ENCODE peak calls at places on chromosomes 1 and 21, in eight cellular contexts. L is ovary; N is heart right ventricle; T is H1; G is caudate nucleus; W is stomach; C is CD8-positive, alpha-beta T cell; Y is coronary artery. X is an unnamed sample.

GRCh38 chr1:86429122-86429725 is 5.3 kb downstream of the CLCA2 start:
- DNase-seq in L (no peak), N (no peak), T (no peak), G (no peak), W (no peak), C (no peak), Y (no peak), X (no peak)

GRCh38 chr1:65067491-65068201 is 80.4 kb upstream of the AK4 start:
- DNase-seq in L (peak; percentile 83), N (peak; percentile 86), T (no peak), G (peak; percentile 62), W (peak; percentile 66), C (peak; percentile 57), Y (peak; percentile 84), X (peak; percentile 66)

GRCh38 chr1:6260961-6261614 is at the start of gene GPR153:
- DNase-seq in L (peak; percentile 67), N (no peak), T (no peak), G (no peak), W (peak; percentile 27), C (peak; percentile 30), Y (no peak), X (no peak)

GRCh38 chr1:177306019-177306415 is 135.3 kb downstream of the BRINP2 start:
- DNase-seq in L (no peak), N (no peak), T (no peak), G (no peak), W (no peak), C (no peak), Y (no peak), X (no peak)

GRCh38 chr1:13697738-13698137 is 2.2 kb upstream of the PRDM2 start:
- DNase-seq in L (no peak), N (no peak), T (no peak), G (no peak), W (no peak), C (no peak), Y (no peak), X (no peak)

GRCh38 chr21:39519835-39520234 is 68.1 kb downstream of the SH3BGR start:
- DNase-seq in L (no peak), N (no peak), T (no peak), G (no peak), W (no peak), C (no peak), Y (no peak), X (no peak)

GRCh38 chr21:29351691-29352090 is 53.0 kb downstream of the BACH1 start:
- DNase-seq in L (no peak), N (no peak), T (no peak), G (no peak), W (no peak), C (no peak), Y (no peak), X (no peak)

GRCh38 chr1:205446828-205447227 is 9.0 kb downstream of the BLACAT1 start:
- DNase-seq in L (no peak), N (peak; percentile 54), T (no peak), G (no peak), W (no peak), C (no peak), Y (no peak), X (no peak)

GRCh38 chr1:36446261-36446660 is 4.0 kb downstream of the OSCP1 start:
- DNase-seq in L (no peak), N (no peak), T (no peak), G (no peak), W (no peak), C (no peak), Y (no peak), X (no peak)

GRCh38 chr1:88701275-88701674 is 17.2 kb downstream of the PKN2 start:
- DNase-seq in L (no peak), N (no peak), T (no peak), G (no peak), W (no peak), C (no peak), Y (no peak), X (no peak)

GRCh38 chr1:228315945-228316588 is 90.6 kb downstream of the TRIM11 start:
- DNase-seq in L (peak; percentile 35), N (no peak), T (no peak), G (no peak), W (peak; percentile 24), C (no peak), Y (peak; percentile 63), X (no peak)

GRCh38 chr1:201530741-201531521 is 8.0 kb upstream of the NAV1 start:
- DNase-seq in L (peak; percentile 88), N (peak; percentile 90), T (no peak), G (peak; percentile 52), W (peak; percentile 67), C (no peak), Y (peak; percentile 88), X (peak; percentile 58)

GRCh38 chr21:16708431-16708830 is 804.4 kb upstream of the CXADR start:
- DNase-seq in L (no peak), N (no peak), T (no peak), G (no peak), W (no peak), C (no peak), Y (no peak), X (no peak)

GRCh38 chr1:4447778-4448360 is 206.5 kb upstream of the AJAP1 start:
- DNase-seq in L (no peak), N (no peak), T (no peak), G (no peak), W (no peak), C (no peak), Y (no peak), X (no peak)

GRCh38 chr1:28577738-28578536 is 14.1 kb upstream of the RAB42 start:
- DNase-seq in L (no peak), N (no peak), T (no peak), G (no peak), W (no peak), C (no peak), Y (no peak), X (no peak)

GRCh38 chr1:36349241-36349671 is 25.8 kb upstream of the EVA1B start:
- DNase-seq in L (no peak), N (no peak), T (no peak), G (no peak), W (no peak), C (no peak), Y (no peak), X (no peak)

GRCh38 chr1:156744344-156744743 is 3.5 kb upstream of the MRPL24 start:
- DNase-seq in L (no peak), N (no peak), T (no peak), G (no peak), W (no peak), C (no peak), Y (no peak), X (no peak)

GRCh38 chr1:9593492-9594465 is 5.1 kb downstream of the TMEM201 start:
- DNase-seq in L (no peak), N (peak; percentile 91), T (peak; percentile 23), G (no peak), W (peak; percentile 49), C (peak; percentile 32), Y (no peak), X (peak; percentile 23)

GRCh38 chr1:11967028-11967547 is 13.2 kb upstream of the MFN2 start:
- DNase-seq in L (peak; percentile 60), N (no peak), T (peak; percentile 76), G (no peak), W (peak; percentile 44), C (no peak), Y (no peak), X (peak; percentile 5)

GRCh38 chr1:181148636-181149035 is 60.1 kb downstream of the IER5 start:
- DNase-seq in L (no peak), N (no peak), T (no peak), G (no peak), W (no peak), C (no peak), Y (no peak), X (no peak)

GRCh38 chr1:236282159-236282716 is 480 bp upstream of the ERO1B start:
- DNase-seq in L (no peak), N (no peak), T (no peak), G (no peak), W (no peak), C (no peak), Y (no peak), X (no peak)

GRCh38 chr1:209207701-209208286 is 375.7 kb upstream of the CAMK1G start:
- DNase-seq in L (peak; percentile 67), N (peak; percentile 57), T (peak; percentile 62), G (peak; percentile 32), W (peak; percentile 58), C (no peak), Y (no peak), X (peak; percentile 72)
- H3K27ac ChIP-seq in L (no peak overlapping the region), N (no peak overlapping the region), T (no peak overlapping the region), G (peak overlapping the region; percentile 27), W (no peak overlapping the region), C (no peak overlapping the region), Y (no peak overlapping the region), X (no peak overlapping the region)

DNA sequence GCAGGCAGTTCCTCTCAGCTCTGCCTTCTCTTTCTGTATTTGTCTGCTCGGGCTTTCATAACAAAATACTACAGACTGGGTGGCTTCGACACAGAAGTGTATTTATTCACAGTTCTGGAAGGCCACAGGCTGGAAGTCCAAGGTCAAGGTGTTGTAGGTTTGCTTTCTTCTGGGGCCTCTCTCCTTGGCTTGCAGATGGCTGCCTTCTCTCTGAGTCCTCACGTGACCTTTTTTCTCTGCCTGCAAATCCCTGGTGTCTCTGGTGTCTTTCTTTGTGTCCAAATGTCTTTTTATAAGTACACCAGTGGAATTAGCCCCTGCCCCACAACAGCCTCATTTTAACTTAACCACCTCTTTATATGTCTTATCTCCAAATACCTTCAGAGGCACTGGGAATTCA is 250.0 kb downstream of the TM2D1 start:
- DNase-seq in L (no peak), N (no peak), T (no peak), G (no peak), W (no peak), C (no peak), Y (no peak), X (no peak)
- H3K27ac ChIP-seq in L (no peak overlapping the region), N (no peak overlapping the region), T (no peak overlapping the region), G (no peak overlapping the region), W (no peak overlapping the region), C (no peak overlapping the region), Y (no peak overlapping the region), X (no peak overlapping the region)

DNA sequence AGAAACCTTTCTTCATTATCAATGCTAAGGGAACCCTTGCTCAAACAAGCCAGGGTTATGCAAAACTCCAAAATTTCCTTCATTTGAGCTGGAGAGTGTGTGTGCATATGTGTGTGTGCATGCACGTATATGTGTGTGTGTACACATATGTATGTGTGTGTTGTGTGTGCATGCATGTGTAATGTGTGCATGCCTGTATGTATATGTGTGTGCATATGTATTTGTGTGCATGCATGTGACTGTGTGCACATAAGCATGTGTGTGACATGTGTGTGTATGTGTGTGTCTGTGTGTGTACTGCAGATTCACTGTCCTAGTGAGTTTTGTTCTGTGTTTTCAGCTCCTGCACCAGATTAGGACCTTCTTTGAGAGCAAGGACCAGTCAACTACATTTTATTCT is 28.2 kb downstream of the PAX7 start:
- DNase-seq in L (no peak), N (no peak), T (no peak), G (no peak), W (no peak), C (no peak), Y (no peak), X (no peak)
- H3K27ac ChIP-seq in L (no peak overlapping the region), N (no peak overlapping the region), T (no peak overlapping the region), G (no peak overlapping the region), W (no peak overlapping the region), C (no peak overlapping the region), Y (no peak overlapping the region), X (no peak overlapping the region)

DNA sequence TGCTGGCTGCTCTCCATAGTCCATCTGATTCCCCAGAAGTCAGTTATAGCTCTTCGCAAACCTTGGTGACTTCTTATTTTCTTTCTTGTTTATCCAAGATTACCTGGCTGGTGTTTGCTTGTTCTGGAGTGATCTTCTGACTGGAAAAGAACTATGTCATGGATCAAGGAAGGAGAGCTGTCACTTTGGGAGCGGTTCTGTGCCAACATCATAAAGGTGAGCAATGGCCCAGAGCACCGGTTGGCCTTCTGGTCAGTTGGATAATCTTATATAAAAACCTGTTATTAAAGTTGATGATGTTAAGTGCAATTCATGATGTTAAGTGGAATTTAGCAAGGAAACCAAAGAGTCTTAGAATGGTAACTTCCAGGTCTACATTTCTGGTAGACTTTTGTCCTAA is 672 bp downstream of the DHDDS start:
- DNase-seq in L (no peak), N (no peak), T (no peak), G (no peak), W (no peak), C (no peak), Y (no peak), X (no peak)
- H3K27ac ChIP-seq in L (peak overlapping the region; percentile 67), N (peak overlapping the region; percentile 77), T (no peak overlapping the region), G (no peak overlapping the region), W (peak overlapping the region; percentile 80), C (peak overlapping the region; percentile 73), Y (peak overlapping the region; percentile 51), X (peak overlapping the region; percentile 82)

X was measured in substantia nigra.